ENCODE peak calls at places on chromosome 2, in eight cellular contexts. One of them, this sample, is unnamed.

GRCh38 chr2:201532686-201533304 is 81.3 kb downstream of the STRADB start:
- DNase-seq in coronary artery: no peak
- DNase-seq in retinal pigment epithelial cell: peak; percentile 11
- DNase-seq in GM12864: peak; percentile 59
- DNase-seq in left lung: no peak
- DNase-seq in psoas muscle: no peak
- DNase-seq in AG04450: peak; percentile 29
- DNase-seq in neural progenitor cell: no peak
- DNase-seq in this sample: peak; percentile 70

GRCh38 chr2:30026091-30027055 is 105.0 kb upstream of the ALK start:
- DNase-seq in AG04450: peak; percentile 4
- DNase-seq in psoas muscle: peak; percentile 56
- DNase-seq in coronary artery: no peak
- DNase-seq in neural progenitor cell: peak; percentile 76
- DNase-seq in GM12864: no peak
- DNase-seq in left lung: no peak
- DNase-seq in retinal pigment epithelial cell: no peak
- DNase-seq in this sample: peak; percentile 71

GRCh38 chr2:226799211-226799975 is at the start of gene IRS1:
- DNase-seq in left lung: peak; percentile 72
- DNase-seq in AG04450: no peak
- DNase-seq in neural progenitor cell: peak; percentile 94
- DNase-seq in coronary artery: peak; percentile 83
- DNase-seq in retinal pigment epithelial cell: peak; percentile 46
- DNase-seq in GM12864: no peak
- DNase-seq in psoas muscle: peak; percentile 87
- DNase-seq in this sample: peak; percentile 91

GRCh38 chr2:239343460-239343859 is 57.4 kb downstream of the HDAC4 start:
- DNase-seq in left lung: no peak
- DNase-seq in retinal pigment epithelial cell: no peak
- DNase-seq in coronary artery: no peak
- DNase-seq in GM12864: no peak
- DNase-seq in psoas muscle: no peak
- DNase-seq in AG04450: no peak
- DNase-seq in neural progenitor cell: no peak
- DNase-seq in this sample: no peak

GRCh38 chr2:15178946-15179345 is 382.2 kb downstream of the NBAS start:
- DNase-seq in left lung: no peak
- DNase-seq in psoas muscle: no peak
- DNase-seq in GM12864: no peak
- DNase-seq in neural progenitor cell: no peak
- DNase-seq in AG04450: no peak
- DNase-seq in retinal pigment epithelial cell: no peak
- DNase-seq in coronary artery: no peak
- DNase-seq in this sample: no peak

GRCh38 chr2:74931940-74932339 is 26.5 kb upstream of the POLE4 start:
- DNase-seq in AG04450: no peak
- DNase-seq in coronary artery: no peak
- DNase-seq in neural progenitor cell: no peak
- DNase-seq in retinal pigment epithelial cell: no peak
- DNase-seq in left lung: no peak
- DNase-seq in GM12864: no peak
- DNase-seq in psoas muscle: no peak
- DNase-seq in this sample: no peak

GRCh38 chr2:28137221-28137620 is 246.7 kb downstream of the BABAM2 start:
- DNase-seq in psoas muscle: no peak
- DNase-seq in AG04450: peak; percentile 55
- DNase-seq in left lung: no peak
- DNase-seq in GM12864: no peak
- DNase-seq in coronary artery: no peak
- DNase-seq in retinal pigment epithelial cell: no peak
- DNase-seq in neural progenitor cell: no peak
- DNase-seq in this sample: peak; percentile 96

GRCh38 chr2:3914243-3914642 is 210.9 kb downstream of the DCDC2C start:
- DNase-seq in retinal pigment epithelial cell: no peak
- DNase-seq in neural progenitor cell: no peak
- DNase-seq in left lung: no peak
- DNase-seq in coronary artery: no peak
- DNase-seq in GM12864: no peak
- DNase-seq in AG04450: no peak
- DNase-seq in psoas muscle: no peak
- DNase-seq in this sample: no peak

GRCh38 chr2:86464654-86465053 is 23.5 kb downstream of the KDM3A start:
- DNase-seq in coronary artery: no peak
- DNase-seq in left lung: no peak
- DNase-seq in GM12864: no peak
- DNase-seq in psoas muscle: no peak
- DNase-seq in neural progenitor cell: no peak
- DNase-seq in AG04450: no peak
- DNase-seq in retinal pigment epithelial cell: no peak
- DNase-seq in this sample: no peak

GRCh38 chr2:88209526-88210131 is 39.5 kb downstream of the THNSL2 start:
- DNase-seq in AG04450: no peak
- DNase-seq in neural progenitor cell: no peak
- DNase-seq in coronary artery: no peak
- DNase-seq in left lung: no peak
- DNase-seq in GM12864: no peak
- DNase-seq in retinal pigment epithelial cell: peak; percentile 91
- DNase-seq in psoas muscle: no peak
- DNase-seq in this sample: no peak

GRCh38 chr2:86787701-86788100 is 3.0 kb downstream of the CD8A start:
- DNase-seq in psoas muscle: no peak
- DNase-seq in neural progenitor cell: peak; percentile 8
- DNase-seq in left lung: no peak
- DNase-seq in retinal pigment epithelial cell: no peak
- DNase-seq in AG04450: no peak
- DNase-seq in coronary artery: no peak
- DNase-seq in GM12864: no peak
- DNase-seq in this sample: no peak

GRCh38 chr2:188050716-188051115 is 241.0 kb upstream of the GULP1 start:
- DNase-seq in psoas muscle: no peak
- DNase-seq in AG04450: no peak
- DNase-seq in neural progenitor cell: no peak
- DNase-seq in coronary artery: no peak
- DNase-seq in left lung: no peak
- DNase-seq in retinal pigment epithelial cell: no peak
- DNase-seq in GM12864: no peak
- DNase-seq in this sample: peak; percentile 43

GRCh38 chr2:113116100-113116958 is 11.1 kb upstream of the IL1RN start:
- DNase-seq in AG04450: no peak
- DNase-seq in retinal pigment epithelial cell: no peak
- DNase-seq in GM12864: no peak
- DNase-seq in left lung: no peak
- DNase-seq in psoas muscle: no peak
- DNase-seq in neural progenitor cell: no peak
- DNase-seq in coronary artery: peak; percentile 53
- DNase-seq in this sample: no peak

GRCh38 chr2:239826786-239827510 is 198.2 kb downstream of the NDUFA10 start:
- DNase-seq in neural progenitor cell: no peak
- DNase-seq in psoas muscle: no peak
- DNase-seq in AG04450: no peak
- DNase-seq in left lung: peak; percentile 22
- DNase-seq in coronary artery: peak; percentile 58
- DNase-seq in retinal pigment epithelial cell: no peak
- DNase-seq in GM12864: no peak
- DNase-seq in this sample: no peak

GRCh38 chr2:200321780-200322534 is 15.5 kb downstream of the SPATS2L start:
- DNase-seq in retinal pigment epithelial cell: no peak
- DNase-seq in psoas muscle: no peak
- DNase-seq in left lung: no peak
- DNase-seq in AG04450: no peak
- DNase-seq in GM12864: no peak
- DNase-seq in neural progenitor cell: no peak
- DNase-seq in coronary artery: no peak
- DNase-seq in this sample: peak; percentile 55

GRCh38 chr2:17179145-17179808 is 339.0 kb downstream of the RAD51AP2 start:
- DNase-seq in left lung: no peak
- DNase-seq in GM12864: no peak
- DNase-seq in AG04450: no peak
- DNase-seq in coronary artery: no peak
- DNase-seq in psoas muscle: no peak
- DNase-seq in retinal pigment epithelial cell: no peak
- DNase-seq in neural progenitor cell: no peak
- DNase-seq in this sample: no peak

GRCh38 chr2:152861349-152861942 is 143.0 kb downstream of the ARL6IP6 start:
- DNase-seq in coronary artery: no peak
- DNase-seq in left lung: no peak
- DNase-seq in AG04450: no peak
- DNase-seq in psoas muscle: no peak
- DNase-seq in GM12864: no peak
- DNase-seq in retinal pigment epithelial cell: no peak
- DNase-seq in neural progenitor cell: peak; percentile 53
- DNase-seq in this sample: peak; percentile 27

GRCh38 chr2:164438490-164439205 is 182.6 kb downstream of the GRB14 start:
- DNase-seq in GM12864: no peak
- DNase-seq in psoas muscle: no peak
- DNase-seq in neural progenitor cell: no peak
- DNase-seq in retinal pigment epithelial cell: no peak
- DNase-seq in AG04450: no peak
- DNase-seq in left lung: no peak
- DNase-seq in coronary artery: no peak
- DNase-seq in this sample: peak; percentile 17

GRCh38 chr2:58131191-58132011 is 84.8 kb downstream of the VRK2 start:
- DNase-seq in neural progenitor cell: no peak
- DNase-seq in psoas muscle: peak; percentile 40
- DNase-seq in GM12864: no peak
- DNase-seq in coronary artery: no peak
- DNase-seq in AG04450: no peak
- DNase-seq in retinal pigment epithelial cell: no peak
- DNase-seq in left lung: no peak
- DNase-seq in this sample: peak; percentile 91
- TF ChIP-seq CTCF in neural progenitor cell: peak; percentile 25
- TF ChIP-seq CTCF in psoas muscle: no peak
- TF ChIP-seq CTCF in GM12864: no peak
- TF ChIP-seq CTCF in coronary artery: no peak
- TF ChIP-seq CTCF in AG04450: peak; percentile 36
- TF ChIP-seq CTCF in retinal pigment epithelial cell: peak; percentile 10
- TF ChIP-seq CTCF in left lung: no peak
- TF ChIP-seq CTCF in this sample: peak; percentile 41

DNA sequence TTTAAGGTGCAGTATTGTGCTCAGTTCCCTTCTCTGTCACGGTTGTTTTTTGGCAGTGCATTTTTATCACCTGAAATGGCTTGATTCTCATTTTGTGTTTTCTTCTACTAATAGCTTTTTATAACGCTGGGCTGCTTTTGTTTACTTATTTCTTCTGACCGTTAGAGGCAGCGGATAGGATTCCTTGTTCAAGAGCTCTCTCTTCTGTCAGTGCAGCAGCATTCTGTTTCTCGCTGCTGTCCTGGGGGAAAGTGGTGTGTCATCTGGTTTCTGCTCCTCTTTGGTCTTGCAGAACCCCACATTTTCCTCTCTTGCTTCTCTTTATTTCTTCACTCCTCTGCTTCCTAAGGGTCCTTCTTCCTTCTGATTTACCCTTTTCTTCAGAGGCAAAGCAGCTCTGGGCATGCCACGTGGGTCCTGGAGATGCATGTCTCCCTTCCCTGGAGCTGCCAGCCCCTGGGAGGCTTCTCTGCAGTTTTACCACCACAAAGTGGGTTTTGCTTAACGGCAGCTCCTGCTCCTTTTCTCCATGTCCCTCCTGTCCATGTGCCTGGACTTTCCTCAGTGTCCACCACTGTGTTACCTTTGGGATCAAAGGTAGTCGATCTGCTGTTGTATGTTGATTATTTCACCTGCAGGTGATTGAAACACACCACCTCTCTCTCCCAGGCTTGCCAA is 47.3 kb upstream of the SNTG2 start:
- DNase-seq in retinal pigment epithelial cell: no peak
- DNase-seq in GM12864: no peak
- DNase-seq in left lung: no peak
- DNase-seq in psoas muscle: no peak
- DNase-seq in AG04450: no peak
- DNase-seq in neural progenitor cell: no peak
- DNase-seq in coronary artery: no peak
- DNase-seq in this sample: peak; percentile 11
- TF ChIP-seq CTCF in retinal pigment epithelial cell: no peak
- TF ChIP-seq CTCF in GM12864: no peak
- TF ChIP-seq CTCF in left lung: no peak
- TF ChIP-seq CTCF in psoas muscle: no peak
- TF ChIP-seq CTCF in AG04450: no peak
- TF ChIP-seq CTCF in neural progenitor cell: peak; percentile 7
- TF ChIP-seq CTCF in coronary artery: no peak
- TF ChIP-seq CTCF in this sample: peak; percentile 5

GRCh38 chr2:72581560-72582181 is 244.2 kb downstream of the EXOC6B start:
- DNase-seq in retinal pigment epithelial cell: no peak
- DNase-seq in coronary artery: no peak
- DNase-seq in GM12864: no peak
- DNase-seq in left lung: no peak
- DNase-seq in neural progenitor cell: peak; percentile 1
- DNase-seq in psoas muscle: no peak
- DNase-seq in AG04450: no peak
- DNase-seq in this sample: no peak
- TF ChIP-seq CTCF in retinal pigment epithelial cell: peak; percentile 8
- TF ChIP-seq CTCF in coronary artery: no peak
- TF ChIP-seq CTCF in GM12864: no peak
- TF ChIP-seq CTCF in left lung: no peak
- TF ChIP-seq CTCF in neural progenitor cell: peak; percentile 12
- TF ChIP-seq CTCF in psoas muscle: no peak
- TF ChIP-seq CTCF in AG04450: peak; percentile 16
- TF ChIP-seq CTCF in this sample: peak; percentile 29

GRCh38 chr2:1136807-1137663 is 186.4 kb downstream of the SNTG2 start:
- DNase-seq in neural progenitor cell: no peak
- DNase-seq in AG04450: no peak
- DNase-seq in retinal pigment epithelial cell: no peak
- DNase-seq in GM12864: no peak
- DNase-seq in left lung: no peak
- DNase-seq in coronary artery: no peak
- DNase-seq in psoas muscle: no peak
- DNase-seq in this sample: no peak

GRCh38 chr2:1137992-1138391 is 187.3 kb downstream of the SNTG2 start:
- DNase-seq in psoas muscle: no peak
- DNase-seq in left lung: no peak
- DNase-seq in coronary artery: no peak
- DNase-seq in AG04450: no peak
- DNase-seq in retinal pigment epithelial cell: no peak
- DNase-seq in neural progenitor cell: no peak
- DNase-seq in GM12864: no peak
- DNase-seq in this sample: no peak

GRCh38 chr2:1134629-1135028 is 184.0 kb downstream of the SNTG2 start:
- DNase-seq in retinal pigment epithelial cell: no peak
- DNase-seq in AG04450: no peak
- DNase-seq in psoas muscle: no peak
- DNase-seq in neural progenitor cell: no peak
- DNase-seq in GM12864: no peak
- DNase-seq in coronary artery: no peak
- DNase-seq in left lung: no peak
- DNase-seq in this sample: no peak

GRCh38 chr2:1132328-1132964 is 181.8 kb downstream of the SNTG2 start:
- DNase-seq in psoas muscle: no peak
- DNase-seq in neural progenitor cell: no peak
- DNase-seq in AG04450: no peak
- DNase-seq in coronary artery: no peak
- DNase-seq in left lung: no peak
- DNase-seq in GM12864: no peak
- DNase-seq in retinal pigment epithelial cell: no peak
- DNase-seq in this sample: no peak

DNA sequence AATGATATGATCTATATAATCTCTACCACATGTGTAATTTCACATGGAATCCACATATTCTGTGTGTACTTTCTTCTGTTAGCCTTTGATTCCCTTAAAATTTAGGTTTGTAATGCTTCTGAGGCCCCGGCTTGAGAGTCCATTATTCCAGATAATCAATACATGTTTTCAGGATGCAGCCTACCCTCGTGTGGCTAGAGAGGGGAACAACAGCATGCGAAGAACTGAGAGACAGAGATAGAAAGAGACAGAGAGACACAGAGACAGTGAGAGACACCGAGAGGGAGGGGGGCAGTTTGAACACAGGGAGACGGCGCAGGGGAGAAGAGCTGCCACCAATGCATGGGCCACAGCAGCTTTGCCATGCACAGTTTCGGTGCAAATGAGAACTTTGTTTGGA is 185.4 kb downstream of the SNTG2 start:
- DNase-seq in AG04450: no peak
- DNase-seq in GM12864: no peak
- DNase-seq in coronary artery: no peak
- DNase-seq in left lung: no peak
- DNase-seq in neural progenitor cell: peak; percentile 46
- DNase-seq in psoas muscle: no peak
- DNase-seq in retinal pigment epithelial cell: no peak
- DNase-seq in this sample: peak; percentile 50
- TF ChIP-seq CTCF in AG04450: peak; percentile 61
- TF ChIP-seq CTCF in GM12864: no peak
- TF ChIP-seq CTCF in coronary artery: no peak
- TF ChIP-seq CTCF in left lung: no peak
- TF ChIP-seq CTCF in neural progenitor cell: peak; percentile 66
- TF ChIP-seq CTCF in psoas muscle: no peak
- TF ChIP-seq CTCF in retinal pigment epithelial cell: peak; percentile 24
- TF ChIP-seq CTCF in this sample: peak; percentile 75